ENCODE peak calls at places on chromosome 2, in eight cellular contexts. R is mammary epithelial cell, S is neural progenitor cell, G is Peyer's patch, D is right lobe of liver, O is PC-3, N is heart right ventricle, A is body of pancreas. H is an unnamed sample.
A peak's percentile ranks its signal among the peaks of the same experiment; 100 is the strongest.

GRCh38 chr2:55113976-55114564 is 63.8 kb upstream of the RTN4 start:
- DNase-seq in R (no peak), S (no peak), G (no peak), D (no peak), O (no peak), N (no peak), A (no peak), H (no peak)

GRCh38 chr2:43484323-43484930 is 111.4 kb downstream of the THADA start:
- DNase-seq in R (peak; percentile 50), S (peak; percentile 82), G (no peak), D (no peak), O (peak; percentile 79), N (no peak), A (no peak), H (no peak)

GRCh38 chr2:27893031-27893430 is 2.5 kb downstream of the BABAM2 start:
- DNase-seq in R (no peak), S (no peak), G (no peak), D (no peak), O (no peak), N (no peak), A (no peak), H (no peak)

GRCh38 chr2:175207741-175208438 is 26.4 kb upstream of the ATP5MC3 start:
- DNase-seq in R (no peak), S (no peak), G (no peak), D (no peak), O (no peak), N (peak; percentile 56), A (peak; percentile 87), H (no peak)

GRCh38 chr2:47024046-47024445 is 108.4 kb upstream of the MCFD2 start:
- DNase-seq in R (no peak), S (no peak), G (no peak), D (no peak), O (no peak), N (no peak), A (no peak), H (peak; percentile 53)

GRCh38 chr2:196849895-196850294 is 40.7 kb upstream of the C2orf66 start:
- DNase-seq in R (peak; percentile 26), S (peak; percentile 11), G (no peak), D (no peak), O (peak; percentile 50), N (no peak), A (peak; percentile 35), H (no peak)

GRCh38 chr2:67295851-67296250 is 101.3 kb upstream of the ETAA1 start:
- DNase-seq in R (peak; percentile 71), S (no peak), G (no peak), D (no peak), O (peak; percentile 50), N (no peak), A (no peak), H (no peak)

GRCh38 chr2:19569300-19569791 is 210.9 kb upstream of the OSR1 start:
- DNase-seq in R (no peak), S (peak; percentile 43), G (no peak), D (no peak), O (peak; percentile 84), N (no peak), A (no peak), H (no peak)

GRCh38 chr2:55869637-55870325 is 53.8 kb downstream of the EFEMP1 start:
- DNase-seq in R (no peak), S (no peak), G (no peak), D (no peak), O (no peak), N (no peak), A (no peak), H (no peak)

GRCh38 chr2:47118581-47118980 is 36.5 kb downstream of the STPG4 start:
- DNase-seq in R (no peak), S (no peak), G (no peak), D (no peak), O (no peak), N (no peak), A (no peak), H (no peak)

GRCh38 chr2:136057023-136057801 is 60.7 kb downstream of the CXCR4 start:
- DNase-seq in R (no peak), S (no peak), G (no peak), D (no peak), O (no peak), N (no peak), A (no peak), H (no peak)

GRCh38 chr2:72825271-72826155 is at the start of gene EXOC6B:
- DNase-seq in R (peak; percentile 86), S (peak; percentile 97), G (peak; percentile 84), D (peak; percentile 94), O (peak; percentile 94), N (peak; percentile 95), A (peak; percentile 93), H (peak; percentile 96)

GRCh38 chr2:43402002-43402401 is 175.6 kb upstream of the ZFP36L2 start:
- DNase-seq in R (no peak), S (no peak), G (peak; percentile 27), D (no peak), O (no peak), N (no peak), A (no peak), H (no peak)

DNA sequence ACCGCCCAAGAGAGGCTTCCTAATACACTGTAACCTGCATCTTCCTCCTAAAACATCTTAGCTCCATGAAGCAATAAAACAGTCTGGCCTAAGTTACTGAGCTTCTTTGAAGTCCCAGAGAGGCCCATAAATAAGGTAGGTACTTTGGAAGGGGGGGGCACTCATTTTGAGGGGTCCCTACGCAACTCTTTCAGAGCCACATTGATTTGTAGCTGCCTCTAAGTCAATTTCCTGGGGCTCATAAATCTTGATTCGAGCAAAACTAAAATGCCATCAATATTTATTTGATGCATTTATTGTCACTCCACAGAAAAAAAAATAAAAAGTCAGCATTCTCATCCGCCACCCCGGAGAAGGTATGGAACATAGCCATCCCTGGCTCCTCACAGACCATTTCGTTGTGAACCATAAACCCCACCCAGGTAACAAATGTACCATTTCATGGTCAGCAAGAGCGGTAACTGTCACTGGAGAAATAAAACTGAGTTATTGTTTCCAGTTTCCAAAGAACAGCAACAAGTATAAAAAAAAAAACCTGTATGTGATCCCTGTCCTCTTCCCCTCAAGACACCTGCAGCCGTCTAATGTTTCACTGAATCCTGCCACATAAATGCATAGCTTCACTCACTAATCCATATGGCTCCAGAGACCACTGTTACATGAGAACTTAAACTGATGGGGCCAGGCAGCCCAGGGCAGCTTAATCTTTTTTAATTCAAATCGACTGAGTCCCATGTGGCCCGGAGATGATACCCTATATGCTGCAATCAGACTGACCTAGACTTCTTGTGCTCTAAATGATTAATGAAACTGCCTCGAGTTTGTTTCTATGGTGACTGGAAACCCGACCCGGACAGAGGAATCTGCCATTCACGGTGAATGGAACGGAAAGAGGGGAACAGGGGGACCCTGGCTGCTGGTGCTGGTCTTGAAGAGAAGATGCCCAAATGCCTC is 60.7 kb upstream of the SIX2 start:
- DNase-seq in R (no peak), S (peak; percentile 37), G (no peak), D (no peak), O (no peak), N (no peak), A (no peak), H (no peak)
- H3K4me3 ChIP-seq in R (no peak overlapping the region), S (no peak overlapping the region), G (no peak overlapping the region), D (no peak overlapping the region), O (no peak overlapping the region), N (no peak overlapping the region), A (no peak overlapping the region), H (no peak overlapping the region)

GRCh38 chr2:238946586-238947242 is 98.8 kb downstream of the TWIST2 start:
- DNase-seq in R (no peak), S (no peak), G (no peak), D (peak; percentile 33), O (no peak), N (no peak), A (no peak), H (no peak)

GRCh38 chr2:238947243-238947760 is 99.4 kb downstream of the TWIST2 start:
- DNase-seq in R (no peak), S (no peak), G (no peak), D (peak; percentile 42), O (no peak), N (no peak), A (no peak), H (no peak)

GRCh38 chr2:238947920-238948710 is 100.2 kb downstream of the TWIST2 start:
- DNase-seq in R (peak; percentile 98), S (no peak), G (no peak), D (peak; percentile 32), O (peak; percentile 98), N (peak; percentile 55), A (no peak), H (no peak)

GRCh38 chr2:238942941-238943715 is 95.2 kb downstream of the TWIST2 start:
- DNase-seq in R (no peak), S (no peak), G (no peak), D (peak; percentile 11), O (no peak), N (no peak), A (no peak), H (no peak)

GRCh38 chr2:238945433-238946150 is 97.7 kb downstream of the TWIST2 start:
- DNase-seq in R (no peak), S (peak; percentile 72), G (no peak), D (peak; percentile 48), O (peak; percentile 45), N (peak; percentile 64), A (peak; percentile 26), H (no peak)
- TF ChIP-seq CTCF in R (peak; percentile 77), S (peak; percentile 84), G (peak; percentile 34), D (peak; percentile 45), O (peak; percentile 61), N (peak; percentile 66), A (peak; percentile 24), H (peak; percentile 43)

DNA sequence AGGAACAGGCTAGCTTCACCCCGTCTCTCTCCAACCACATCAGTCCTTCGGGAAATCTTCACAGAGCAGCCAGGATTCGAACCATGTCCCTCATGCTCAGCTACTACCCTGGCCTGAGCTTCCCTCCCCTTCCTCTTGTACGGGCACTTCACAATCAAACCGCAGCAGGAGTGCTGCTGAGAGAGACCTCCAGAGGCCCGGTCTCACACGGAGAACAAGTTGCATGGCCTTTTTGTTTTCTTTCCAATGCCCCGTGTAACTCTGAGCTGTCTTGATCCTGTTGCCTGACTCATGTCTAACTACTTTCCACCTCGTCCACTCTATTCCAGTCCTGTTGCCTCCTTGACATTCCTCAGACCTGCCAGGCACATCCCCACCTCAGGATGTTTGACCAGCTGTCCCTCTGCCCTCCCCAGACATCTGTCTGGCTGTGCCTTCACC is 25.4 kb downstream of the FBLN7 start:
- DNase-seq in R (no peak), S (no peak), G (no peak), D (no peak), O (no peak), N (no peak), A (no peak), H (peak; percentile 10)
- H3K27ac ChIP-seq in R (no peak overlapping the region), S (no peak overlapping the region), G (no peak overlapping the region), D (no peak overlapping the region), O (no peak overlapping the region), N (no peak overlapping the region), A (no peak overlapping the region), H (no peak overlapping the region)

DNA sequence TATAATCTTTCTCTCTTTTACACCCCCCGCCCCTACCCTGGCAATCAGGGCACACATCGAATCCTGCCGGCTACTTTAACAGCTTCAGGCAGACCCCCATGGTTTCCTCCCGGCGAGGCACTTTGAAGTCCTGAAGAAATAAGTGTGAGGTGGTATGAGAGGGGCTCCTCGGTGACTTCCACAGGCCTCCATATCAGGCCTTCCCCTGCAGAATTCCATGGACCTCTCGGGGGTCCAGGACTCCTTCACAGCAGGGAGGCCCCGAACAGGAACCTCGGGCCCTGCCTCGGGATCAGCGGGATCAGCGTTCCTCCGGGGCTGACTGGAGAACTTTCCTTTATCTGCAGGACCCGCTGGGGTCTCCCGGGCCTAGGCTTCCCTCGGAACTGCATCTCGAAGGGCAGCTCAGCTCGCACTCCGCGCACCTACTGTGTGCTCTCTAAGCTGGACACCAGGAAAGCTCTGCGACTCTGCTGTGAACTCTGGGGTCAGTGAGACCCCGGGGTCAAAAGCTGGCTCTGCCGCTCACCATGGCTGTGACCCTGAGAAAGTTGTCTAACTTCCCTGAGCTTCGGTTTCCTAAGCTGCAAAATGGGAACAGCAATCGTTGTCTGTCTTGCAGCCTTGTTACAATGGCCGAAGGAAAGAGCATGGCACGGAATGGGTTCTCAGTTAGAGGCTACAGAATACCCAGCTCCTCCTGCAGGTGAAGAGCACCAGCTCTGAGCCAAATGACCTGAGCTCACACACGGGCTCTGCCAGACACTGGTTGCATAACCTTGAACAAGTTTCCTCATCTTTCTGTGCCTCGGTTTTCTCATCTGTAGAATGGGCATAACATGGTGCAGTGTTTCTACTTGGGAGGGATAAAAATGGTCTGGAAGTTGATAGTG is 97.4 kb upstream of the ID2 start:
- DNase-seq in R (no peak), S (no peak), G (peak; percentile 14), D (no peak), O (no peak), N (no peak), A (no peak), H (peak; percentile 74)
- H3K4me3 ChIP-seq in R (no peak overlapping the region), S (no peak overlapping the region), G (peak overlapping the region; percentile 46), D (no peak overlapping the region), O (peak overlapping the region; percentile 35), N (peak overlapping the region; percentile 6), A (no peak overlapping the region), H (peak overlapping the region; percentile 46)